ENCODE peak calls at places on chromosomes 3 and 15, in six cellular contexts. I, V, Z, T, W and O are unnamed samples.

GRCh38 chr3:64267774-64268604 is 42.7 kb upstream of the PRICKLE2 start:
- DNase-seq in I (no peak), V (peak; percentile 57), Z (no peak), T (peak; percentile 22), W (peak; percentile 6), O (peak; percentile 36)

GRCh38 chr3:158791259-158791920 is 10.5 kb upstream of the MFSD1 start:
- DNase-seq in I (no peak), V (peak; percentile 72), Z (peak; percentile 67), T (no peak), W (peak; percentile 60), O (peak; percentile 67)

GRCh38 chr3:32440481-32441350 is 49.1 kb downstream of the CMTM7 start:
- DNase-seq in I (no peak), V (no peak), Z (no peak), T (no peak), W (no peak), O (no peak)

GRCh38 chr3:72761410-72761809 is 86.8 kb downstream of the SHQ1 start:
- DNase-seq in I (no peak), V (no peak), Z (no peak), T (no peak), W (no peak), O (no peak)

GRCh38 chr15:71800835-71801745 is 9.3 kb upstream of the NR2E3 start:
- DNase-seq in I (no peak), V (peak; percentile 82), Z (no peak), T (peak; percentile 60), W (peak; percentile 78), O (peak; percentile 75)

GRCh38 chr3:152149832-152150231 is 118.9 kb upstream of the MBNL1 start:
- DNase-seq in I (no peak), V (no peak), Z (no peak), T (no peak), W (no peak), O (no peak)

GRCh38 chr15:90750186-90750585 is 33.0 kb downstream of the BLM start:
- DNase-seq in I (no peak), V (no peak), Z (no peak), T (no peak), W (no peak), O (no peak)

GRCh38 chr3:50517721-50518206 is 14.3 kb upstream of the CACNA2D2 start:
- DNase-seq in I (no peak), V (no peak), Z (no peak), T (no peak), W (no peak), O (no peak)

GRCh38 chr3:29597376-29598008 is 316.6 kb downstream of the RBMS3 start:
- DNase-seq in I (no peak), V (no peak), Z (no peak), T (no peak), W (no peak), O (no peak)

GRCh38 chr15:100140527-100141303 is 201.1 kb downstream of the ADAMTS17 start:
- DNase-seq in I (no peak), V (no peak), Z (no peak), T (no peak), W (no peak), O (no peak)

GRCh38 chr3:71254658-71255057 is 328.9 kb downstream of the FOXP1 start:
- DNase-seq in I (no peak), V (no peak), Z (no peak), T (no peak), W (no peak), O (no peak)

GRCh38 chr3:48661501-48662139 is 1.1 kb downstream of the CELSR3 start:
- DNase-seq in I (peak; percentile 75), V (no peak), Z (no peak), T (peak; percentile 41), W (no peak), O (no peak)

GRCh38 chr15:81288040-81288439 is 35.9 kb downstream of the STARD5 start:
- DNase-seq in I (no peak), V (no peak), Z (no peak), T (no peak), W (no peak), O (no peak)

GRCh38 chr15:101049282-101049681 is 130.1 kb downstream of the LRRK1 start:
- DNase-seq in I (no peak), V (no peak), Z (no peak), T (no peak), W (no peak), O (no peak)

GRCh38 chr3:160564949-160565441 is 376 bp downstream of the KPNA4 start:
- DNase-seq in I (peak; percentile 50), V (peak; percentile 88), Z (peak; percentile 22), T (peak; percentile 78), W (peak; percentile 80), O (peak; percentile 28)

GRCh38 chr3:171116365-171116764 is 89.8 kb upstream of the SLC2A2 start:
- DNase-seq in I (no peak), V (no peak), Z (no peak), T (no peak), W (no peak), O (peak; percentile 45)

GRCh38 chr3:52004906-52005395 is 9.3 kb upstream of the RPL29 start:
- DNase-seq in I (no peak), V (peak; percentile 72), Z (no peak), T (no peak), W (no peak), O (no peak)

GRCh38 chr15:58221591-58222241 is 83.5 kb downstream of the AQP9 start:
- DNase-seq in I (no peak), V (no peak), Z (no peak), T (peak; percentile 19), W (peak; percentile 80), O (no peak)